ENCODE peak calls at places on chromosomes 7 and 10, in six cellular contexts. V is GM10248, F is A549, Y is fibroblast of lung, G is tibial nerve, R is K562. A is an unnamed sample.

GRCh38 chr10:359762-360161 is 224.5 kb downstream of the ZMYND11 start:
- DNase-seq in V (no peak), F (no peak), Y (no peak), G (no peak), R (no peak), A (no peak)

GRCh38 chr7:83581667-83582435 is 67.1 kb downstream of the SEMA3E start:
- DNase-seq in V (no peak), F (no peak), Y (no peak), G (no peak), R (no peak), A (no peak)

GRCh38 chr10:75640381-75640780 is 209.0 kb downstream of the LRMDA start:
- DNase-seq in V (no peak), F (no peak), Y (no peak), G (no peak), R (no peak), A (no peak)

GRCh38 chr10:97016728-97017473 is 168.9 kb downstream of the SLIT1 start:
- DNase-seq in V (peak), F (no peak), Y (peak), G (no peak), R (no peak), A (peak)

GRCh38 chr7:91185771-91186170 is 78.5 kb upstream of the FZD1 start:
- DNase-seq in V (no peak), F (no peak), Y (peak), G (no peak), R (no peak), A (no peak)

GRCh38 chr10:58518775-58519174 is 6.1 kb downstream of the BICC1 start:
- DNase-seq in V (no peak), F (no peak), Y (peak), G (no peak), R (no peak), A (no peak)

GRCh38 chr10:125037145-125037544 is 95.2 kb downstream of the ZRANB1 start:
- DNase-seq in V (no peak), F (peak), Y (peak), G (no peak), R (no peak), A (no peak)

GRCh38 chr7:151853896-151854807 is 22.8 kb downstream of the PRKAG2 start:
- DNase-seq in V (no peak), F (no peak), Y (no peak), G (no peak), R (no peak), A (no peak)

GRCh38 chr7:104914427-104914826 is 99.6 kb upstream of the KMT2E start:
- DNase-seq in V (no peak), F (no peak), Y (no peak), G (no peak), R (no peak), A (no peak)

GRCh38 chr10:56449770-56450169 is 88.7 kb upstream of the ZWINT start:
- DNase-seq in V (no peak), F (no peak), Y (no peak), G (no peak), R (no peak), A (no peak)

GRCh38 chr10:101694674-101695403 is at the start of gene FBXW4:
- DNase-seq in V (peak), F (peak), Y (peak), G (no peak), R (peak), A (peak)

GRCh38 chr10:126738001-126738400 is 67.5 kb upstream of the C10orf90 start:
- DNase-seq in V (no peak), F (no peak), Y (peak), G (no peak), R (no peak), A (no peak)

GRCh38 chr10:124827474-124827873 is 25.9 kb downstream of the ABRAXAS2 start:
- DNase-seq in V (peak), F (peak), Y (no peak), G (no peak), R (peak), A (peak)

GRCh38 chr7:112047421-112047820 is 158.8 kb downstream of the DOCK4 start:
- DNase-seq in V (no peak), F (no peak), Y (no peak), G (no peak), R (no peak), A (no peak)

GRCh38 chr10:115402690-115403089 is 309.5 kb downstream of the ATRNL1 start:
- DNase-seq in V (no peak), F (no peak), Y (peak), G (no peak), R (no peak), A (no peak)

GRCh38 chr7:18495412-18496335 is at the start of gene HDAC9:
- DNase-seq in V (peak), F (no peak), Y (peak), G (no peak), R (no peak), A (peak)

GRCh38 chr7:143265017-143265693 is 1.9 kb downstream of the GSTK1 start:
- DNase-seq in V (no peak), F (no peak), Y (no peak), G (no peak), R (no peak), A (no peak)

GRCh38 chr7:76512941-76513816 is 2.8 kb downstream of the UPK3B start:
- DNase-seq in V (no peak), F (peak), Y (no peak), G (no peak), R (peak), A (peak)
- TF ChIP-seq CTCF in V (no peak), F (peak), Y (peak), G (no peak), R (peak), A (no peak)

GRCh38 chr7:56092789-56093531 is at the start of gene PHKG1:
- DNase-seq in V (no peak), F (peak), Y (peak), G (peak), R (peak), A (no peak)
- TF ChIP-seq CTCF in V (no peak), F (peak), Y (peak), G (peak), R (peak), A (no peak)

GRCh38 chr10:114110174-114110972 is 63.6 kb downstream of the CCDC186 start:
- DNase-seq in V (no peak), F (peak), Y (no peak), G (no peak), R (no peak), A (no peak)
- TF ChIP-seq CTCF in V (no peak), F (peak), Y (no peak), G (no peak), R (peak), A (no peak)

DNA sequence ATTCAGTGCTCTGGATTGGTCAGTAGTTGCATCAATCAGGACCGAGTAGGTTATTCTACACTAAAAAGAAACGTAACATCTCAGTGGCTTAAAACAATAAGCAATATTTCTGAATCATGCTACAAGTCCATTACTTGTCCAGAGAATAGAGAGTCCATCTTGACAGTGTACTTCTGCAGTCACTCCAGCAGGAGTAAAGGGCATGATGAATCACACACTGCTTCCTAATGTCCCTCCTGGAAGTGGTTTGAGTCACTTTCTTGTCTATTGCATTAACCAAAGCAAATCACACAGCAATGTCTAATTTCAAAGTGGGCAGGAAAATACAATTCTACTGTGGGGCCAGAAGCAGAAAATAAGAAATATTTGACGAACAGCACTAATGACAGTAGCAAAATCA is 124.8 kb downstream of the TSPAN12 start:
- DNase-seq in V (no peak), F (peak), Y (peak), G (no peak), R (no peak), A (no peak)
- TF ChIP-seq CTCF in V (no peak), F (no peak), Y (no peak), G (no peak), R (no peak), A (no peak)

DNA sequence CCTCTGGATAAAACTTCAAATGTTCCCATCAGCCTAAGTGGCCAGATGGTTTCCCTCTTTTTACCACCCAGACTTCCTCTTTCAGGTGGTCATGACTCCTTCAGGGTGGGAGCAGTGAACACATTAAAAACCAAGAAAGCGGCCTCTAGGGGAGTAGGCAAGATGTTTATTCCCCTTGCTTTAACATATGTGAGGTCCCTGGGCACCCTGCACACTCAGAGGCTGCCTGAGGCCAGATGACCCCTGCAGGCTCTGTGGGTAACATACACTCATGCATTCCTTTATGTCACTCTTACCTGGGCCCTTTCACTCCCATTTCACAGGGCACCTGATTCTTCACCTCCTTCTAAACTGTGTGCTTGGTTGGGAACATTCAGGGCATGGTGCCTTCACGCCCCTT is 357.4 kb downstream of the ABCA13 start:
- DNase-seq in V (no peak), F (no peak), Y (no peak), G (no peak), R (no peak), A (no peak)
- TF ChIP-seq CTCF in V (no peak), F (no peak), Y (no peak), G (no peak), R (no peak), A (no peak)

DNA sequence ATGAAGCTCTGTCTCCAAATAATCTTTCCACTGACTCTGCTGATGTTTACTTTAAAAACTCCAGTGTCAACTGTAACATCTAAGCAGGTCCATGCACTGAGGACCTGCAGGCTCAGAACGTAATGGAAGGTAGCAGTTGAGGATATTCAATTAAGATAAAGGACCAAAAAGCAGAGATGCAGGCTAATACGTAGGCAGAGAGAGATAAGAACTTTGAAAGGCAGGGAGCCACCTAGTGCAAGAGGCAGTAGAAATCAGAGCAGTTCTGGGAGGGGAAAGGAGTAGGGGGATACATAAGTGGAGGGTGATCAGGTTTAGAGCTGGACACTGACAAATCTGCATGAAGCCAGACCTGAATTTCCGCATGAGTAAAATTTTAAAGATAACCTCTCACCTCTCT is 114.5 kb upstream of the POM121L12 start:
- DNase-seq in V (no peak), F (no peak), Y (no peak), G (no peak), R (no peak), A (no peak)
- TF ChIP-seq CTCF in V (no peak), F (no peak), Y (no peak), G (no peak), R (no peak), A (no peak)

GRCh38 chr7:32140540-32140939 is 70.3 kb upstream of the PDE1C start:
- DNase-seq in V (no peak), F (no peak), Y (no peak), G (no peak), R (no peak), A (no peak)
- TF ChIP-seq CTCF in V (no peak), F (no peak), Y (no peak), G (no peak), R (no peak), A (no peak)

GRCh38 chr10:90577569-90577968 is 280.3 kb downstream of the HTR7 start:
- DNase-seq in V (no peak), F (no peak), Y (no peak), G (no peak), R (no peak), A (no peak)

GRCh38 chr10:90583416-90583815 is 274.4 kb downstream of the HTR7 start:
- DNase-seq in V (no peak), F (no peak), Y (peak), G (no peak), R (no peak), A (no peak)

DNA sequence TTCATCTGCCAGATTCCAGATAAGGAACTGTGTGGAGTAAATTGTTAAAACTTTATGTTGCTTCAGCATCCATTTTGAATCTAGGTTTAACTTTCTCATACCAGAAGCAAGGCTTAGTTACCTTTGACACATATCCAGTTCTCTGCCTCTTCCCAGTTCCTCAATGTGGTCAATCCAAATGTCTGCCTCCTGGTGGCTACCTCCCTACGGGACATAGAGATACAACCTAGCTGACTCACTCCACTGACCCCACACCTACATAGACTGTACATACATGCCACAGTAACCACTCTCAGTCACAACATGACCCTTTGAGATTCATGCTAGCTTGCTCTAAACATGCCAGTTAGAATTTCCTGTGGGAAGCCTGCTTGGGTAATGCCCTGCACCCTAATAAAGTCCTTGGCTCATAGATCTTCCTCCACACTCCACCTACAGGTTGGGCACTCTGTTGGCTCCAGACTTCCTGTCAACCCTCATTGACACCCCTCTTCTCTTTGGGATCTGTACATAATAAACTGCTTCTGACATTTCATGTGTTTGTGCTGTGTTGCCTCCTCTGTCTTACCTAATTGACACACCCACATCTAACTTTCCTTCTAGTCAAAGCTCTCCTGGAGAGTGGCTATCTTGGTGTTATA is 278.1 kb downstream of the HTR7 start:
- DNase-seq in V (no peak), F (no peak), Y (peak), G (no peak), R (no peak), A (no peak)
- TF ChIP-seq CTCF in V (no peak), F (no peak), Y (peak), G (no peak), R (no peak), A (no peak)

GRCh38 chr7:1192171-1192676 is 32.2 kb upstream of the ZFAND2A start:
- DNase-seq in V (no peak), F (no peak), Y (peak), G (no peak), R (no peak), A (no peak)
- TF ChIP-seq CTCF in V (no peak), F (no peak), Y (peak), G (no peak), R (no peak), A (no peak)

DNA sequence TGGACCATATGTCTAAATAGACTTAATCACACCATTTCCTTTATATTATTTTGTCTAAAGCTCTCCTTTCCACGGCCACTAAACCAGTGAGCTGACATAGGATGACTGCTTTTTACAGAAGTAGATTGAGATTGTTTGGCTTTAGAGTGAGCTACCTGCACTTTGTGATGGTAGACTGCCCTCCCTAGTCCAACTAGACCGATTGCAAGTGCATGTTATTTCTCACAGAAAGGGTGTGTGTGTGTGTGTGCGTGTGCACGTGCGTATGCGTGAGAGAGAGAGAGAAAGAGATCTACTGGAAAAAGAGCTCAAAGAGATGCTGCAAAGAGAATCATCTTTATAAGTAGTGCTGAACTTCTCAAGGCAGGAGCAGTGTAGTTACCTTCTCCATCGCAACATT is 60.7 kb downstream of the VCL start:
- DNase-seq in V (peak), F (no peak), Y (no peak), G (no peak), R (no peak), A (peak)
- TF ChIP-seq CTCF in V (peak), F (no peak), Y (no peak), G (no peak), R (peak), A (no peak)

A was measured in GM20000.